ENCODE peak calls at places on chromosomes 16 and 17, in ten cellular contexts. One of them, this sample, is unnamed. For H3K4me1 and H3K36me3, the result is how much of the 10 kb centered on the place peaks cover.

GRCh38 chr16:13300066-13300465 is 398.7 kb downstream of the SHISA9 start:
- DNase-seq in stomach: no peak
- DNase-seq in neural progenitor cell: no peak
- DNase-seq in naive thymus-derived CD4-positive, alpha-beta T cell: no peak
- DNase-seq in cardiac muscle cell: no peak
- DNase-seq in A673: no peak
- DNase-seq in adrenal gland: no peak
- DNase-seq in left ventricle myocardium inferior: no peak
- DNase-seq in body of pancreas: no peak
- DNase-seq in CD8-positive, alpha-beta memory T cell: no peak
- DNase-seq in this sample: no peak

GRCh38 chr16:10308305-10309193 is 77.3 kb upstream of the ATF7IP2 start:
- DNase-seq in stomach: peak
- DNase-seq in neural progenitor cell: no peak
- DNase-seq in naive thymus-derived CD4-positive, alpha-beta T cell: no peak
- DNase-seq in cardiac muscle cell: peak
- DNase-seq in A673: no peak
- DNase-seq in adrenal gland: peak
- DNase-seq in left ventricle myocardium inferior: no peak
- DNase-seq in body of pancreas: no peak
- DNase-seq in CD8-positive, alpha-beta memory T cell: no peak
- DNase-seq in this sample: no peak

GRCh38 chr16:58476791-58477190 is 23.2 kb upstream of the NDRG4 start:
- DNase-seq in stomach: no peak
- DNase-seq in neural progenitor cell: no peak
- DNase-seq in naive thymus-derived CD4-positive, alpha-beta T cell: no peak
- DNase-seq in cardiac muscle cell: no peak
- DNase-seq in A673: no peak
- DNase-seq in adrenal gland: no peak
- DNase-seq in left ventricle myocardium inferior: no peak
- DNase-seq in body of pancreas: no peak
- DNase-seq in CD8-positive, alpha-beta memory T cell: no peak
- DNase-seq in this sample: no peak

GRCh38 chr16:15509051-15509592 is 74.7 kb downstream of the BMERB1 start:
- DNase-seq in stomach: no peak
- DNase-seq in neural progenitor cell: no peak
- DNase-seq in naive thymus-derived CD4-positive, alpha-beta T cell: no peak
- DNase-seq in cardiac muscle cell: no peak
- DNase-seq in A673: no peak
- DNase-seq in adrenal gland: no peak
- DNase-seq in left ventricle myocardium inferior: no peak
- DNase-seq in body of pancreas: no peak
- DNase-seq in CD8-positive, alpha-beta memory T cell: no peak
- DNase-seq in this sample: no peak

GRCh38 chr16:65570261-65570660 is 448.4 kb upstream of the CDH11 start:
- DNase-seq in stomach: no peak
- DNase-seq in neural progenitor cell: no peak
- DNase-seq in naive thymus-derived CD4-positive, alpha-beta T cell: no peak
- DNase-seq in cardiac muscle cell: no peak
- DNase-seq in A673: no peak
- DNase-seq in adrenal gland: no peak
- DNase-seq in left ventricle myocardium inferior: no peak
- DNase-seq in body of pancreas: no peak
- DNase-seq in CD8-positive, alpha-beta memory T cell: no peak
- DNase-seq in this sample: no peak

GRCh38 chr17:50466371-50467113 is 2.1 kb downstream of the CHAD start:
- DNase-seq in stomach: peak
- DNase-seq in neural progenitor cell: no peak
- DNase-seq in naive thymus-derived CD4-positive, alpha-beta T cell: no peak
- DNase-seq in cardiac muscle cell: no peak
- DNase-seq in A673: no peak
- DNase-seq in adrenal gland: no peak
- DNase-seq in left ventricle myocardium inferior: no peak
- DNase-seq in body of pancreas: no peak
- DNase-seq in CD8-positive, alpha-beta memory T cell: no peak
- DNase-seq in this sample: no peak

GRCh38 chr16:4915226-4915761 is 21.7 kb downstream of the PPL start:
- DNase-seq in stomach: no peak
- DNase-seq in neural progenitor cell: no peak
- DNase-seq in naive thymus-derived CD4-positive, alpha-beta T cell: no peak
- DNase-seq in cardiac muscle cell: no peak
- DNase-seq in A673: no peak
- DNase-seq in adrenal gland: peak
- DNase-seq in left ventricle myocardium inferior: no peak
- DNase-seq in body of pancreas: no peak
- DNase-seq in CD8-positive, alpha-beta memory T cell: no peak
- DNase-seq in this sample: no peak

GRCh38 chr17:7552621-7553051 is 3.8 kb downstream of the TNFSF12 start:
- DNase-seq in stomach: no peak
- DNase-seq in neural progenitor cell: no peak
- DNase-seq in naive thymus-derived CD4-positive, alpha-beta T cell: peak
- DNase-seq in cardiac muscle cell: no peak
- DNase-seq in A673: no peak
- DNase-seq in adrenal gland: no peak
- DNase-seq in left ventricle myocardium inferior: no peak
- DNase-seq in body of pancreas: no peak
- DNase-seq in CD8-positive, alpha-beta memory T cell: peak
- DNase-seq in this sample: peak

DNA sequence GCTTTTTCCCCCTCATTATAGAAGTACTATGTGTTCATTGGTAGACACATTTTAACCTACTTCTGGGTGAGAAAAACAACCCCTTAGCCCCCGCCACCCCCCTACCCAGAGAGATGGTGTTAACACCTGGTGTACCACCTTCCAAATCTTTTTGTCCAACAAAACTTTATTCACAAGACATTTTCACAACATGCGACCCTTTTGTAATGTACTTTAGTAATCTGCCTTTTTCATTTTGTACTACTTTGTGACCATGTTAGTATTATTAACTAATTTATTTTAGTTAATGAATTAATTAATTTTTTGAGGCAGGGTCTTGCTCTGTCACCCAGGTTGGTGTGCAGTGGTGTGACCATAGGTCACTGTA is 20.0 kb downstream of the PLCG2 start:
- DNase-seq in stomach: no peak
- DNase-seq in neural progenitor cell: no peak
- DNase-seq in naive thymus-derived CD4-positive, alpha-beta T cell: no peak
- DNase-seq in cardiac muscle cell: no peak
- DNase-seq in A673: no peak
- DNase-seq in adrenal gland: no peak
- DNase-seq in left ventricle myocardium inferior: no peak
- DNase-seq in body of pancreas: no peak
- DNase-seq in CD8-positive, alpha-beta memory T cell: no peak
- DNase-seq in this sample: no peak
- H3K4me1 ChIP-seq in stomach: under half
- H3K4me1 ChIP-seq in neural progenitor cell: under half
- H3K4me1 ChIP-seq in naive thymus-derived CD4-positive, alpha-beta T cell: under half
- H3K4me1 ChIP-seq in cardiac muscle cell: under half
- H3K4me1 ChIP-seq in A673: under half
- H3K4me1 ChIP-seq in adrenal gland: under half
- H3K4me1 ChIP-seq in left ventricle myocardium inferior: under half
- H3K4me1 ChIP-seq in body of pancreas: under half
- H3K4me1 ChIP-seq in CD8-positive, alpha-beta memory T cell: under half
- H3K4me1 ChIP-seq in this sample: under half

DNA sequence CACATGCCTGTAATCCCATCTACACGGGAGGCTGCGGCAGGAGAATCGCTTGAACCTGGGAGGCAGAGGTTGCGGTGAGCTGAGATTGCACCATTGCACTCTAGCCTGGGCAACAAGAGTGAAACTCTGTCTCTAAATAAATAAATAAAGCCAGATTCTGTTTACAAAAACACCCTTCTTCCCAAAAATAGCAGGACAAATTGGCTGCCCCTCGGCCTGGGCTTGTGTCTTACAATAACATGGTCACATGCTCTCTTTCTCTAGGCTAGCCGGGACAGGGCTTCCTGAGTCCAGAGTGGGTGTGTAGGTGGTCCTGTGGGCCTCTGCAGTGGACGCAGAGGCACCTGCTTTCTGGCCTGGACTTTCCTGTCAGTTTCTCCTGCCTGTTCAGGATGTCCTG is 3.2 kb upstream of the EDC4 start:
- DNase-seq in stomach: no peak
- DNase-seq in neural progenitor cell: no peak
- DNase-seq in naive thymus-derived CD4-positive, alpha-beta T cell: no peak
- DNase-seq in cardiac muscle cell: no peak
- DNase-seq in A673: no peak
- DNase-seq in adrenal gland: no peak
- DNase-seq in left ventricle myocardium inferior: no peak
- DNase-seq in body of pancreas: no peak
- DNase-seq in CD8-positive, alpha-beta memory T cell: no peak
- DNase-seq in this sample: no peak
- H3K36me3 ChIP-seq in stomach: half or more
- H3K36me3 ChIP-seq in neural progenitor cell: under half
- H3K36me3 ChIP-seq in naive thymus-derived CD4-positive, alpha-beta T cell: under half
- H3K36me3 ChIP-seq in cardiac muscle cell: under half
- H3K36me3 ChIP-seq in A673: under half
- H3K36me3 ChIP-seq in adrenal gland: under half
- H3K36me3 ChIP-seq in left ventricle myocardium inferior: half or more
- H3K36me3 ChIP-seq in body of pancreas: under half
- H3K36me3 ChIP-seq in CD8-positive, alpha-beta memory T cell: under half
- H3K36me3 ChIP-seq in this sample: under half

GRCh38 chr16:25065899-25066298 is 45.6 kb upstream of the LCMT1 start:
- DNase-seq in stomach: no peak
- DNase-seq in neural progenitor cell: no peak
- DNase-seq in naive thymus-derived CD4-positive, alpha-beta T cell: no peak
- DNase-seq in cardiac muscle cell: no peak
- DNase-seq in A673: no peak
- DNase-seq in adrenal gland: no peak
- DNase-seq in left ventricle myocardium inferior: no peak
- DNase-seq in body of pancreas: no peak
- DNase-seq in CD8-positive, alpha-beta memory T cell: no peak
- DNase-seq in this sample: no peak

GRCh38 chr16:25064967-25065366 is 46.6 kb upstream of the LCMT1 start:
- DNase-seq in stomach: no peak
- DNase-seq in neural progenitor cell: peak
- DNase-seq in naive thymus-derived CD4-positive, alpha-beta T cell: no peak
- DNase-seq in cardiac muscle cell: no peak
- DNase-seq in A673: no peak
- DNase-seq in adrenal gland: peak
- DNase-seq in left ventricle myocardium inferior: no peak
- DNase-seq in body of pancreas: peak
- DNase-seq in CD8-positive, alpha-beta memory T cell: no peak
- DNase-seq in this sample: no peak

GRCh38 chr16:25063102-25063501 is 47.9 kb upstream of the ARHGAP17 start:
- DNase-seq in stomach: no peak
- DNase-seq in neural progenitor cell: no peak
- DNase-seq in naive thymus-derived CD4-positive, alpha-beta T cell: no peak
- DNase-seq in cardiac muscle cell: no peak
- DNase-seq in A673: no peak
- DNase-seq in adrenal gland: no peak
- DNase-seq in left ventricle myocardium inferior: no peak
- DNase-seq in body of pancreas: no peak
- DNase-seq in CD8-positive, alpha-beta memory T cell: no peak
- DNase-seq in this sample: no peak

GRCh38 chr16:25066426-25066746 is 45.2 kb upstream of the LCMT1 start:
- DNase-seq in stomach: no peak
- DNase-seq in neural progenitor cell: no peak
- DNase-seq in naive thymus-derived CD4-positive, alpha-beta T cell: no peak
- DNase-seq in cardiac muscle cell: no peak
- DNase-seq in A673: no peak
- DNase-seq in adrenal gland: no peak
- DNase-seq in left ventricle myocardium inferior: no peak
- DNase-seq in body of pancreas: no peak
- DNase-seq in CD8-positive, alpha-beta memory T cell: no peak
- DNase-seq in this sample: no peak

DNA sequence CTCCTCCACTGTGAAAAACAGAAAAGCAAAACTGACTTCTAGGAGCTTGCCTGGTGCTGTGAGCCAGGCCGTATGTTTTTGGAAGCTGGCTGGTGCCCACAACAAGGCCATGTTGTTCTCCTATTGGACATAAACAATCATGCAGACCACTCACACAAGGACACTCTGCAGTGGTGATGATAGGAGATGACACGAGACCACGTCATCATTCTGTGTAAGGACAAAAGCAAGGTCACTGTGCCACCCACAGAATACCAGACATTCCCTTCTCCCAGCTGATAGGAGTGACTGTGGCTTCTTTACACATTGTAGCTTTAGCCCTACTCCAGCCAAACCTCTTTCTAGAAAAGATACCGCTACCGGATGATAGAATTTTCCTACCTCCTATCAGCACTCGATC is 47.7 kb upstream of the LCMT1 start:
- DNase-seq in stomach: no peak
- DNase-seq in neural progenitor cell: no peak
- DNase-seq in naive thymus-derived CD4-positive, alpha-beta T cell: no peak
- DNase-seq in cardiac muscle cell: peak
- DNase-seq in A673: no peak
- DNase-seq in adrenal gland: peak
- DNase-seq in left ventricle myocardium inferior: peak
- DNase-seq in body of pancreas: no peak
- DNase-seq in CD8-positive, alpha-beta memory T cell: no peak
- DNase-seq in this sample: no peak
- H3K4me1 ChIP-seq in stomach: under half
- H3K4me1 ChIP-seq in neural progenitor cell: under half
- H3K4me1 ChIP-seq in naive thymus-derived CD4-positive, alpha-beta T cell: half or more
- H3K4me1 ChIP-seq in cardiac muscle cell: under half
- H3K4me1 ChIP-seq in A673: under half
- H3K4me1 ChIP-seq in adrenal gland: under half
- H3K4me1 ChIP-seq in left ventricle myocardium inferior: half or more
- H3K4me1 ChIP-seq in body of pancreas: under half
- H3K4me1 ChIP-seq in CD8-positive, alpha-beta memory T cell: half or more
- H3K4me1 ChIP-seq in this sample: under half

GRCh38 chr16:49333268-49333597 is 40.4 kb upstream of the C16orf78 start:
- DNase-seq in stomach: no peak
- DNase-seq in neural progenitor cell: no peak
- DNase-seq in naive thymus-derived CD4-positive, alpha-beta T cell: no peak
- DNase-seq in cardiac muscle cell: no peak
- DNase-seq in A673: no peak
- DNase-seq in adrenal gland: no peak
- DNase-seq in left ventricle myocardium inferior: no peak
- DNase-seq in body of pancreas: no peak
- DNase-seq in CD8-positive, alpha-beta memory T cell: no peak
- DNase-seq in this sample: no peak

GRCh38 chr16:49327466-49327865 is 45.8 kb upstream of the CBLN1 start:
- DNase-seq in stomach: no peak
- DNase-seq in neural progenitor cell: no peak
- DNase-seq in naive thymus-derived CD4-positive, alpha-beta T cell: no peak
- DNase-seq in cardiac muscle cell: no peak
- DNase-seq in A673: no peak
- DNase-seq in adrenal gland: no peak
- DNase-seq in left ventricle myocardium inferior: no peak
- DNase-seq in body of pancreas: peak
- DNase-seq in CD8-positive, alpha-beta memory T cell: no peak
- DNase-seq in this sample: no peak

GRCh38 chr16:49335828-49336227 is 37.8 kb upstream of the C16orf78 start:
- DNase-seq in stomach: no peak
- DNase-seq in neural progenitor cell: no peak
- DNase-seq in naive thymus-derived CD4-positive, alpha-beta T cell: no peak
- DNase-seq in cardiac muscle cell: no peak
- DNase-seq in A673: no peak
- DNase-seq in adrenal gland: no peak
- DNase-seq in left ventricle myocardium inferior: no peak
- DNase-seq in body of pancreas: no peak
- DNase-seq in CD8-positive, alpha-beta memory T cell: no peak
- DNase-seq in this sample: no peak

GRCh38 chr16:49332589-49333267 is 40.9 kb upstream of the C16orf78 start:
- DNase-seq in stomach: no peak
- DNase-seq in neural progenitor cell: peak
- DNase-seq in naive thymus-derived CD4-positive, alpha-beta T cell: no peak
- DNase-seq in cardiac muscle cell: no peak
- DNase-seq in A673: no peak
- DNase-seq in adrenal gland: no peak
- DNase-seq in left ventricle myocardium inferior: no peak
- DNase-seq in body of pancreas: no peak
- DNase-seq in CD8-positive, alpha-beta memory T cell: no peak
- DNase-seq in this sample: no peak

GRCh38 chr16:49330562-49331201 is 42.9 kb upstream of the C16orf78 start:
- DNase-seq in stomach: no peak
- DNase-seq in neural progenitor cell: no peak
- DNase-seq in naive thymus-derived CD4-positive, alpha-beta T cell: no peak
- DNase-seq in cardiac muscle cell: no peak
- DNase-seq in A673: no peak
- DNase-seq in adrenal gland: no peak
- DNase-seq in left ventricle myocardium inferior: no peak
- DNase-seq in body of pancreas: no peak
- DNase-seq in CD8-positive, alpha-beta memory T cell: no peak
- DNase-seq in this sample: no peak
- H3K36me3 ChIP-seq in stomach: under half
- H3K36me3 ChIP-seq in neural progenitor cell: under half
- H3K36me3 ChIP-seq in naive thymus-derived CD4-positive, alpha-beta T cell: under half
- H3K36me3 ChIP-seq in cardiac muscle cell: under half
- H3K36me3 ChIP-seq in A673: under half
- H3K36me3 ChIP-seq in adrenal gland: under half
- H3K36me3 ChIP-seq in left ventricle myocardium inferior: under half
- H3K36me3 ChIP-seq in body of pancreas: under half
- H3K36me3 ChIP-seq in CD8-positive, alpha-beta memory T cell: under half
- H3K36me3 ChIP-seq in this sample: under half